ENCODE peak calls at places on chromosomes 12 and 14, in four cellular contexts. K is K562, M is GM12878, B is HCT116. S is an unnamed sample.

GRCh38 chr14:93991212-93991611 is 5.9 kb upstream of the CCDC197 start:
- DNase-seq in K (no peak), M (no peak), B (no peak), S (no peak)

GRCh38 chr12:12880537-12880936 is 10.8 kb upstream of the GPRC5A start:
- DNase-seq in K (no peak), M (no peak), B (no peak), S (no peak)

GRCh38 chr12:121804417-121805111 is 755 bp downstream of the SETD1B start:
- DNase-seq in K (peak; percentile 66), M (no peak), B (no peak), S (no peak)

GRCh38 chr14:92693998-92694780 is 54.2 kb downstream of the LGMN start:
- DNase-seq in K (peak; percentile 8), M (no peak), B (peak; percentile 78), S (no peak)

GRCh38 chr12:851343-851742 is 98.2 kb downstream of the RAD52 start:
- DNase-seq in K (no peak), M (no peak), B (no peak), S (no peak)

GRCh38 chr12:59182660-59183455 is 262.6 kb upstream of the LRIG3 start:
- DNase-seq in K (no peak), M (no peak), B (no peak), S (no peak)

GRCh38 chr12:44015333-44015941 is 179.6 kb downstream of the TMEM117 start:
- DNase-seq in K (peak; percentile 44), M (peak; percentile 32), B (peak; percentile 34), S (no peak)

GRCh38 chr12:84889818-84890217 is 22.8 kb downstream of the SLC6A15 start:
- DNase-seq in K (no peak), M (no peak), B (no peak), S (no peak)

GRCh38 chr14:29236848-29237247 is 470.3 kb downstream of the FOXG1 start:
- DNase-seq in K (no peak), M (no peak), B (no peak), S (no peak)

GRCh38 chr14:95998656-95999055 is 40.5 kb upstream of the C14orf132 start:
- DNase-seq in K (no peak), M (no peak), B (peak; percentile 16), S (no peak)

GRCh38 chr14:93430319-93430801 is 379 bp upstream of the UNC79 start:
- DNase-seq in K (no peak), M (no peak), B (no peak), S (peak; percentile 80)

GRCh38 chr12:52873832-52874572 is 25.2 kb upstream of the KRT78 start:
- DNase-seq in K (peak; percentile 96), M (no peak), B (peak; percentile 78), S (peak; percentile 59)

GRCh38 chr14:32648434-32648833 is 290.2 kb upstream of the NPAS3 start:
- DNase-seq in K (no peak), M (no peak), B (no peak), S (no peak)

GRCh38 chr14:28609228-28609828 is 157.3 kb upstream of the FOXG1 start:
- DNase-seq in K (peak; percentile 51), M (no peak), B (peak; percentile 3), S (peak; percentile 76)

GRCh38 chr14:92223027-92223426 is 99.9 kb upstream of the SLC24A4 start:
- DNase-seq in K (no peak), M (no peak), B (no peak), S (no peak)

DNA sequence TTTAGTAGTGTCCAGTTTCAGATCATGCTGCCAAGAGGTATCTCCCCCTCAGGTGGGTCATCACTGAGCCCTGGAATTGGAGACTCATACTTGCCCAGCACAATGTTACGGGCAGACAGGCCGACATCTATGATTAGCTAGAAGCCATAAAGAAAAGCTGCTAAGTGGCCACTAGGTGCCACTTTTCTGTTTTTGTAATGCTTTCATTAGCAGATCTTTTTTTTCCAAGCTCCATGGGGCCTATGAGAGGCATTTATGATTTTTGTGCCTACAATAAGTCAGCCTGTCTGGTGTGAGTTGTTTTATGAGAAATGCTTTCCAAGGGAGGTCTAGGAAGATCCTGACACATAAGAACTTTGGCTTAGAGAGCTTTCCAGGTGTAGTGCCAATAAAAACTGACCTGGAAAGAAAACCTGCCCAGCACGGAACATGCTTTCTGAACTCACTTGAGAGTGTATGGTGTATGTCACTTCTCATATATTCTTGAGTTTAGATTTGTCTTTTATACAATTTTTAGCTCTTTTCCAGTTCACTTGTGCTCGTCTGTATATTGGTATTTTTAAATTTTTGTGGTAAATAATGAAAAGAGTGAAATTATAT is 21.8 kb upstream of the SMCO2 start:
- DNase-seq in K (peak; percentile 24), M (no peak), B (peak; percentile 49), S (no peak)
- TF ChIP-seq EGR1 in K (no peak), M (no peak), B (no peak), S (no peak)

DNA sequence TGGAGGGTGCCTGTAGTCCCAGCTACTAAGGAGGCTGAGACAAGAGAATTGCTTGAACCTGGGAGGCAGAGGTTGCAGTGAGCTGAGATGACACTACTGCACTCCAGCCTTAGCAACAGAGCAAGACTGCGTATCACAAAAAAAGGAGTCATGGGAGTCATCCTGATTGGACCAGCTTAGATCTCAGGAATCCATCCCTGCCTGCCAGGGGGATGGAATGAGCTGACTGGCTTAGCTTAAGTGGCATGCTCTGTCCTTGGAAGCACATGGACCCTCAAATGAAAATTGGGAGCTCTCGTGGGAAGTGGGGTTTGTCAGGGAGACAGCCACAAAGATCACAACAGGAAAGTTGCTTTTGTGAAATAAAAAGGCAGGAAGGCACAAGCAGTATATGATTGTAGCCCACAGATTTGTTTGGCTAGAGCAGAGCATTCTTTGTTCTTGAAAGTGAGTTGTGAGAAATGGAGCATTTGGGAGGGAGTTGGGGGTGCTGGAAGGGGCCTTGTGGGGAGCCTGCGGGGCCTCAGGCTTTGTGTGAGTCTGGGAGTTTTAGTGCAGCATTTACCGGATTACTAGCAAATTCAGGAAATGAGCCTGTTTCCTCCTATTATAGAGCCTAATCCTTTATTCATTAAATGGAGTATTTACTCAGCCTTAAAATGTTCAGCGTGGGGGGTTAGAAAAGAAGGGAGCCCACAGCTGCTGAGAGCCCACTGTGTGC is 30.7 kb downstream of the DGLUCY start:
- DNase-seq in K (no peak), M (no peak), B (no peak), S (no peak)
- TF ChIP-seq EGR1 in K (no peak), M (no peak), B (no peak), S (no peak)

GRCh38 chr14:51517116-51517515 is 134.6 kb upstream of the FRMD6 start:
- DNase-seq in K (no peak), M (no peak), B (no peak), S (no peak)
- TF ChIP-seq EGR1 in K (no peak), M (no peak), B (no peak), S (no peak)

DNA sequence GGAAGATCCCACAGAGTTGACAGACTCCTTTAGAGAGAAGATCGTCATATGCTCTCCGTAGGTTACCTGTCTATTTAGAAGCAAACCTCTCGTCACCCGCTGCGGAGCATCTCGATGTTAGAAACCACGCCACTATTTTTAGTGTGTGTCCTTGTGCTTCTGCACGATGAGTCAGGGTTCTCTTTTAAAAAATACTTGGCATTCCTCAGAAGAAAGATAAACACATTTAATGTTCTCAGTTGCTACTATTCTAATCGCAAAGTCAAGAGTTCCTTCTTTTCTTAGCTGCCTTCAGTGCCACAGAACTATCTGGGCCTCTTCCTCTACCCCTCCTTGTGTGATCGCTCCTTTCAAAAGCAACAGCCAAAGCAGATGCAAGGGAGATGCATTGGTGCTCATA is 192.4 kb downstream of the PELI2 start:
- DNase-seq in K (no peak), M (no peak), B (no peak), S (no peak)
- TF ChIP-seq EGR1 in K (no peak), M (no peak), B (no peak), S (no peak)